ENCODE peak calls at places on chromosome 17, in nine cellular contexts. P is fibroblast of lung, J is PC-3, O is dorsolateral prefrontal cortex, V is body of pancreas, U is coronary artery, D is transverse colon, X is left ventricle myocardium inferior, W is spleen. I is an unnamed sample.

GRCh38 chr17:64196626-64197025 is 66.4 kb downstream of the TEX2 start:
- DNase-seq in P (peak), D (no peak), V (no peak), W (no peak), O (no peak), U (no peak), X (no peak), J (peak), I (no peak)

GRCh38 chr17:72634621-72635020 is 457.9 kb downstream of the SLC39A11 start:
- DNase-seq in J (peak), V (no peak), U (no peak), P (no peak), D (peak), O (no peak), X (no peak), W (no peak), I (no peak)

GRCh38 chr17:62895256-62895649 is 70.8 kb upstream of the TANC2 start:
- DNase-seq in X (no peak), J (no peak), U (no peak), P (no peak), D (no peak), W (no peak), O (no peak), V (no peak), I (no peak)

GRCh38 chr17:40103742-40104095 is 3.3 kb upstream of the NR1D1 start:
- DNase-seq in U (no peak), X (no peak), O (no peak), D (no peak), V (no peak), P (no peak), W (no peak), J (no peak), I (no peak)

GRCh38 chr17:21392257-21392656 is 16.1 kb downstream of the KCNJ12 start:
- DNase-seq in V (no peak), P (no peak), D (no peak), O (no peak), W (no peak), U (no peak), X (no peak), J (no peak), I (no peak)

GRCh38 chr17:77281024-77281903 is 140.5 kb downstream of the SEC14L1 start:
- DNase-seq in O (peak), D (peak), U (no peak), J (peak), X (peak), P (peak), V (peak), W (peak), I (peak)

GRCh38 chr17:79950306-79950705 is 85.4 kb downstream of the TBC1D16 start:
- DNase-seq in V (peak), P (no peak), X (peak), U (peak), O (no peak), W (no peak), J (no peak), D (no peak), I (no peak)

GRCh38 chr17:12730931-12731521 is 58.3 kb upstream of the ARHGAP44 start:
- DNase-seq in X (peak), O (no peak), W (no peak), V (peak), D (peak), P (peak), U (peak), J (peak), I (peak)

GRCh38 chr17:11244781-11245180 is 3.8 kb downstream of the SHISA6 start:
- DNase-seq in O (no peak), W (no peak), U (no peak), X (no peak), P (no peak), J (no peak), D (no peak), V (no peak), I (no peak)

GRCh38 chr17:32772453-32773025 is 104.4 kb downstream of the MYO1D start:
- DNase-seq in J (no peak), X (no peak), W (no peak), V (no peak), D (no peak), U (no peak), P (no peak), O (no peak), I (no peak)

GRCh38 chr17:75769536-75769935 is 4.5 kb upstream of the GALK1 start:
- DNase-seq in X (no peak), O (no peak), J (no peak), P (no peak), D (no peak), U (peak), V (no peak), W (no peak), I (no peak)

GRCh38 chr17:56593741-56594527 is 435 bp downstream of the NOG start:
- DNase-seq in V (peak), O (peak), D (peak), J (peak), P (no peak), U (peak), W (peak), X (peak), I (peak)

GRCh38 chr17:78993241-78993956 is 13.7 kb upstream of the LGALS3BP start:
- DNase-seq in U (no peak), V (peak), W (no peak), J (peak), O (peak), D (peak), P (peak), X (no peak), I (peak)

GRCh38 chr17:80847506-80848230 is 144.0 kb upstream of the CHMP6 start:
- DNase-seq in P (no peak), U (no peak), V (no peak), W (peak), X (no peak), O (no peak), J (no peak), D (peak), I (peak)

GRCh38 chr17:61474235-61474927 is 22.2 kb downstream of the TBX4 start:
- DNase-seq in V (no peak), P (peak), W (no peak), X (no peak), D (no peak), J (peak), O (no peak), U (no peak), I (no peak)

GRCh38 chr17:62888148-62888547 is 77.9 kb upstream of the TANC2 start:
- DNase-seq in D (no peak), O (no peak), W (no peak), P (no peak), U (no peak), J (peak), X (no peak), V (no peak), I (no peak)

GRCh38 chr17:56489980-56490379 is 103.5 kb upstream of the NOG start:
- DNase-seq in D (no peak), X (no peak), U (no peak), J (no peak), P (no peak), W (no peak), V (no peak), O (no peak), I (no peak)

GRCh38 chr17:9101356-9101755 is 80.0 kb downstream of the NTN1 start:
- DNase-seq in O (no peak), U (no peak), X (no peak), J (no peak), W (no peak), D (no peak), V (peak), P (no peak), I (no peak)

GRCh38 chr17:59365383-59365981 is 34.0 kb downstream of the YPEL2 start:
- DNase-seq in U (no peak), J (no peak), O (no peak), P (no peak), D (no peak), W (no peak), X (no peak), V (no peak), I (no peak)

GRCh38 chr17:76121932-76122383 is 18.4 kb upstream of the EXOC7 start:
- DNase-seq in X (no peak), D (no peak), V (no peak), P (no peak), J (no peak), W (peak), O (no peak), U (no peak), I (no peak)

GRCh38 chr17:40190197-40191021 is 13.1 kb downstream of the RAPGEFL1 start:
- DNase-seq in O (no peak), X (no peak), W (no peak), J (peak), D (no peak), P (no peak), V (peak), U (no peak), I (no peak)

GRCh38 chr17:47906443-47906842 is 10.4 kb downstream of the SP2 start:
- DNase-seq in W (no peak), J (no peak), V (no peak), U (no peak), D (no peak), P (no peak), O (no peak), X (no peak), I (no peak)

GRCh38 chr17:47638903-47639302 is 10.8 kb upstream of the KPNB1 start:
- DNase-seq in P (no peak), W (no peak), X (no peak), D (no peak), V (no peak), J (no peak), O (no peak), U (no peak), I (no peak)

GRCh38 chr17:79849953-79850352 is 10.7 kb upstream of the CBX4 start:
- DNase-seq in V (no peak), D (no peak), U (no peak), X (no peak), P (no peak), J (no peak), O (no peak), W (no peak), I (no peak)

GRCh38 chr17:18079543-18079942 is 8.2 kb upstream of the DRG2 start:
- DNase-seq in W (no peak), J (no peak), P (no peak), O (no peak), U (no peak), V (no peak), X (no peak), D (no peak), I (no peak)

GRCh38 chr17:76478730-76479514 is 11.5 kb downstream of the AANAT start:
- DNase-seq in V (no peak), J (no peak), D (no peak), O (no peak), P (no peak), X (no peak), U (no peak), W (no peak), I (no peak)

GRCh38 chr17:11899494-11899893 is 97.8 kb downstream of the ZNF18 start:
- DNase-seq in X (no peak), J (peak), P (no peak), V (no peak), W (no peak), O (no peak), U (no peak), D (no peak), I (no peak)

GRCh38 chr17:13600475-13601316 is 1.0 kb downstream of the HS3ST3A1 start:
- DNase-seq in U (no peak), P (peak), V (peak), D (no peak), O (no peak), W (no peak), J (no peak), X (no peak), I (peak)

GRCh38 chr17:77594416-77595209 is 363.9 kb upstream of the TNRC6C start:
- DNase-seq in J (no peak), U (no peak), D (no peak), O (no peak), W (peak), X (no peak), V (no peak), P (no peak), I (no peak)

GRCh38 chr17:28087743-28088142 is 45.3 kb downstream of the NLK start:
- DNase-seq in J (no peak), V (no peak), O (no peak), U (no peak), P (no peak), D (no peak), X (no peak), W (no peak), I (no peak)

GRCh38 chr17:5793899-5794298 is 209.6 kb upstream of the NLRP1 start:
- DNase-seq in O (no peak), P (no peak), D (no peak), V (no peak), W (no peak), X (no peak), J (peak), U (peak), I (no peak)

GRCh38 chr17:58331815-58332719 is 3.5 kb upstream of the TSPOAP1 start:
- DNase-seq in J (no peak), O (no peak), P (no peak), V (no peak), X (peak), W (peak), D (peak), U (no peak), I (peak)

GRCh38 chr17:35790826-35791225 is 4.6 kb downstream of the MMP28 start:
- DNase-seq in P (no peak), U (no peak), V (no peak), O (no peak), J (peak), D (no peak), W (no peak), X (no peak), I (no peak)

DNA sequence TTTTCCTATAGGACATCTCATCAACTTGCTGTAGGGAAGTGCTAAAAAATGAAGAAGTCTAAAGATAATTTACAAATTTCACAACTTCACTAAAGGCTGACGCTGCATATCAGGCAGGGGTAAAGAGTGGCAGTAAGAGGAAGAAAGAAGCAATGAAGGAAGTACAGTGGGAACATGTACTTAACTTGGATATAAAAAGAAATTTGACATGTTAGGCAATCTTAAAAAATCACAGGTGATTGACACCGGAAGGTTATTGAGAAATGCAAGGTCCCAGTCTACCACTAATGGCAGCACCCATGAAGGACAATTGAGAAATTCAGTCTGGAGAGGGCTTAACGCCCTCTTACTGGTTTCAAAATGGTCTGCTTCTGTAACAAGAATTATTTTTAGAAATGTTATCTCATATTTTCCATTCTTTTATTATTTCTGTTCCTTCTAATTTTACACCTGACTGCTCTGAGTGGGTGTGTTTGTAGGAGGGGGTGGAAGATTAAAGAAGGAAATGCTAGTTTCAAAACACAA is 358.1 kb downstream of the KCNJ2 start:
- DNase-seq in W (no peak), O (no peak), J (no peak), U (no peak), X (no peak), V (no peak), P (no peak), D (no peak), I (no peak)
- H3K27ac ChIP-seq in W (no peak), O (no peak), J (no peak), U (no peak), X (peak), V (no peak), P (no peak), D (no peak), I (no peak)

GRCh38 chr17:51255673-51256072 is 4.2 kb downstream of the MBTD1 start:
- DNase-seq in O (no peak), D (no peak), V (no peak), X (no peak), U (no peak), J (no peak), P (no peak), W (no peak), I (no peak)

GRCh38 chr17:51256101-51256500 is 3.7 kb downstream of the MBTD1 start:
- DNase-seq in P (no peak), X (no peak), V (no peak), J (no peak), D (no peak), O (no peak), U (no peak), W (no peak), I (no peak)

GRCh38 chr17:51258756-51259573 is 884 bp downstream of the MBTD1 start:
- DNase-seq in P (no peak), J (peak), O (no peak), V (peak), U (no peak), D (peak), X (no peak), W (peak), I (peak)

GRCh38 chr17:51259574-51260236 is at the start of gene MBTD1:
- DNase-seq in W (peak), V (peak), J (peak), U (peak), D (peak), P (peak), O (peak), X (peak), I (peak)

DNA sequence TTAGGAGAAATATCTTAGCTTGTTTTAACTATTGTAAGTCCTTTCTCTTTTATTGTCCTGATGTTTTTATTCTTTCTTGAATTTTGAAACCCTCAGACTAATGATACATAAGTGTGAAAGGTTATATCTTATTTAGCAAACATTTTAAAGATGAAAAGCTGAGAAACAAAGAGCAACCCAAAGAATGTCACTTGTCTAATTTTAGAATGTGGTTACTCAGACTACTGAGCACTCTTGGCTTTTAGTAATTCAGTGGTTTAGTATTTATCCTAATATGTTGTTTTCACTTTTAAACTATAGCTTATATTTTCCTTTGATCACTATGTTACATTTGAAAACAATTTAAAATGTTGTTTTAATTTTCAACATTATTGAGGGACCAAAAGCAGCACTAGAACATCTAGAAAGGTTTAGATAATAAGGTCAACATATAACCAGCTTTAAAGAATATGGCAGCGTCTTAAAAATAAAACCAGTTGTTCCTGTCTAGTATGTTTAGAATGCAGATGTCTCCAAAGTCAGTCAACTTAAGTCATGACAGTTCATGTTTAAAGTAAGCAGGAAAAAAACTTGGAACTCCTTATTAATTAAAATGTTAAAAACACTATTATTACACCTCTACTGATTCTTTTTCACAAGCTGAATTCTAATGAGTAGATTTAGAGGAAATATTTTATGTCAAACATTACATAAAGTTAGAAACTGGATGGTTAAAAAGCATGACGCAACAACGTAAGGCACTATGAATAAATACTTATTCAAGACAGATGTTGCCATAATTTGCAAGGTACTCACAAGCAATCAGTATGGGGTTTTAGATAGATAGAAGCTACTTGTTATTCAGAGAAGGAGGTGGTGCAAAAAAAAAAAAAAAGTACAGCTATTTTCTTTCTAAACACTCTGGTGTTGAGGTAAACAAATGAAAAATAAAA is 2.4 kb downstream of the MBTD1 start:
- DNase-seq in X (no peak), U (no peak), J (peak), V (no peak), W (no peak), O (no peak), P (peak), D (no peak), I (no peak)
- H3K27ac ChIP-seq in X (no peak), U (no peak), J (no peak), V (no peak), W (no peak), O (no peak), P (no peak), D (no peak), I (no peak)

GRCh38 chr17:42392664-42393415 is 4.6 kb upstream of the STAT3 start:
- DNase-seq in V (no peak), U (no peak), P (no peak), D (no peak), W (no peak), O (no peak), X (no peak), J (no peak), I (no peak)
- H3K27ac ChIP-seq in V (no peak), U (no peak), P (no peak), D (no peak), W (peak), O (no peak), X (no peak), J (no peak), I (no peak)

GRCh38 chr17:31053076-31053475 is 41.7 kb upstream of the NF1 start:
- DNase-seq in J (no peak), X (no peak), V (no peak), O (no peak), D (no peak), W (no peak), U (no peak), P (no peak), I (no peak)

GRCh38 chr17:31052187-31052889 is 42.4 kb upstream of the NF1 start:
- DNase-seq in D (no peak), V (peak), U (peak), X (peak), O (no peak), W (no peak), P (peak), J (peak), I (peak)

GRCh38 chr17:31048780-31049179 is 46.0 kb upstream of the NF1 start:
- DNase-seq in X (no peak), V (no peak), U (no peak), O (no peak), W (no peak), D (no peak), J (no peak), P (no peak), I (no peak)

GRCh38 chr17:31050948-31051347 is 43.8 kb upstream of the NF1 start:
- DNase-seq in P (no peak), U (no peak), W (no peak), X (no peak), O (no peak), J (no peak), V (no peak), D (no peak), I (no peak)

DNA sequence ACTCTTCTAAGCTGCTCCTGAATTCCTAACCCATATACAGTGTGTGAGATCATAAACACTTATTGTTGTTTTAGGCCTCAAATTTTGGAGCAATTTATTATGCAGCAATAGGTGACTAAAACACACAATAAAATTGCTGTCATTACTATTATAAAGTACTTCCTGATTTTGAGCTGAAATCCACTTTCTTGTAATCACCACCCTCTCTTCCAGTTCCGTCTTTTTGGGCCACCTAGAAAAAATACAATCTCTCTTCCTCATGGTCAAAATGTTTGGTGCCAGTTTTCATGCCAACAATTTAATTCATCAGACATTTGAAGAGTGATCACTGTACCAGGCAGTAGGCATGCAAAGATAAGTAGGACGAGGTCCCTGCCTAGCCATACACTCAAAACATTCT is 43.3 kb upstream of the NF1 start:
- DNase-seq in J (no peak), U (no peak), O (no peak), V (no peak), D (no peak), W (no peak), P (no peak), X (no peak), I (no peak)
- H3K27ac ChIP-seq in J (peak), U (peak), O (no peak), V (no peak), D (no peak), W (peak), P (no peak), X (peak), I (no peak)

I was measured in right cardiac atrium.